ENCODE peak calls at places on chromosomes 16 and 17, in four cellular contexts. J is mesenchymal stem cell, A is H9, V is IMR-90. Y is an unnamed sample.

GRCh38 chr17:69997332-69997731 is 77.7 kb upstream of the KCNJ16 start:
- DNase-seq in V (peak; percentile 73), J (peak; percentile 62), A (no peak), Y (peak; percentile 12)

GRCh38 chr16:46973457-46974324 is at the start of gene DNAJA2:
- DNase-seq in J (peak; percentile 90), A (peak; percentile 88), V (peak; percentile 84), Y (peak; percentile 85)

GRCh38 chr17:73657473-73658116 is 13.3 kb upstream of the SDK2 start:
- DNase-seq in A (peak; percentile 90), V (no peak), J (peak; percentile 8), Y (peak; percentile 34)

GRCh38 chr17:73750975-73751374 is 106.7 kb upstream of the SDK2 start:
- DNase-seq in J (no peak), V (no peak), A (no peak), Y (no peak)

GRCh38 chr17:47720754-47721533 is 12.1 kb upstream of the TBX21 start:
- DNase-seq in A (peak; percentile 74), J (peak; percentile 65), V (no peak), Y (peak; percentile 32)

GRCh38 chr17:45302649-45303173 is 14.1 kb downstream of the MAP3K14 start:
- DNase-seq in A (no peak), V (peak; percentile 76), J (peak; percentile 93), Y (peak; percentile 69)

GRCh38 chr17:68955181-68955841 is at the start of gene ABCA8:
- DNase-seq in J (peak; percentile 18), A (no peak), V (peak; percentile 58), Y (no peak)

GRCh38 chr16:57834936-57835335 is 32.6 kb upstream of the KIFC3 start:
- DNase-seq in A (no peak), V (peak; percentile 34), J (no peak), Y (peak; percentile 84)

GRCh38 chr17:7001562-7001961 is 5.7 kb downstream of the ALOX12 start:
- DNase-seq in J (no peak), V (no peak), A (peak; percentile 76), Y (no peak)

GRCh38 chr16:70646260-70647241 is at the start of gene IL34:
- DNase-seq in J (no peak), A (peak; percentile 26), V (no peak), Y (no peak)

GRCh38 chr17:38541281-38541680 is 64.5 kb downstream of the SRCIN1 start:
- DNase-seq in V (no peak), J (no peak), A (peak; percentile 37), Y (no peak)

GRCh38 chr17:75288784-75289121 is 480 bp downstream of the SLC25A19 start:
- DNase-seq in J (no peak), V (no peak), A (peak; percentile 67), Y (no peak)

GRCh38 chr17:71412803-71413202 is 708.0 kb upstream of the SOX9 start:
- DNase-seq in V (peak; percentile 99), J (peak; percentile 94), A (no peak), Y (peak; percentile 98)

GRCh38 chr17:7704601-7705268 is at the start of gene EFNB3:
- DNase-seq in V (no peak), A (peak; percentile 91), J (peak; percentile 38), Y (peak; percentile 38)

GRCh38 chr16:75653926-75654325 is 6.4 kb downstream of the TERF2IP start:
- DNase-seq in V (peak; percentile 76), J (no peak), A (no peak), Y (no peak)

GRCh38 chr17:42997984-42998938 is at the start of gene RPL27:
- DNase-seq in J (peak; percentile 100), A (peak; percentile 100), V (peak; percentile 100), Y (peak; percentile 100)

GRCh38 chr17:73801455-73802100 is 157.3 kb upstream of the SDK2 start:
- DNase-seq in V (no peak), A (no peak), J (no peak), Y (no peak)

GRCh38 chr16:46743232-46743719 is 4.9 kb downstream of the MYLK3 start:
- DNase-seq in V (peak; percentile 28), A (peak; percentile 40), J (peak; percentile 26), Y (peak; percentile 6)

GRCh38 chr17:39739885-39740356 is 2.2 kb downstream of the GRB7 start:
- DNase-seq in A (peak; percentile 69), J (no peak), V (no peak), Y (peak; percentile 64)

GRCh38 chr17:42928714-42929496 is 28.3 kb downstream of the G6PC1 start:
- DNase-seq in V (peak; percentile 85), A (peak; percentile 75), J (peak; percentile 79), Y (peak; percentile 64)

GRCh38 chr17:41812176-41813038 is at the start of gene FKBP10:
- DNase-seq in A (peak; percentile 94), V (peak; percentile 92), J (peak; percentile 95), Y (peak; percentile 76)

GRCh38 chr16:74868035-74868434 is 93.4 kb upstream of the FA2H start:
- DNase-seq in V (no peak), J (no peak), A (no peak), Y (no peak)

GRCh38 chr17:69762359-69762758 is 312.7 kb upstream of the KCNJ16 start:
- DNase-seq in J (no peak), V (no peak), A (no peak), Y (no peak)

GRCh38 chr16:67459858-67460144 is 21.2 kb downstream of the ATP6V0D1 start:
- DNase-seq in A (no peak), J (no peak), V (no peak), Y (no peak)

GRCh38 chr16:67458121-67458641 is 22.8 kb downstream of the ATP6V0D1 start:
- DNase-seq in J (no peak), A (no peak), V (no peak), Y (no peak)

GRCh38 chr16:67459066-67459857 is 21.7 kb downstream of the ATP6V0D1 start:
- DNase-seq in J (peak; percentile 43), A (no peak), V (no peak), Y (no peak)

GRCh38 chr16:67456383-67457140 is 24.4 kb downstream of the ATP6V0D1 start:
- DNase-seq in V (peak; percentile 36), J (no peak), A (no peak), Y (peak; percentile 31)

GRCh38 chr16:67457611-67458010 is 23.3 kb downstream of the ATP6V0D1 start:
- DNase-seq in J (no peak), A (no peak), V (no peak), Y (no peak)
- H2AFZ ChIP-seq in J (no peak overlapping the region), A (no peak overlapping the region), V (peak overlapping the region; percentile 8), Y (no peak overlapping the region)

GRCh38 chr16:54928421-54929089 is 2.1 kb upstream of the IRX5 start:
- DNase-seq in A (peak; percentile 37), J (peak; percentile 34), V (no peak), Y (peak; percentile 58)
- H3K4me2 ChIP-seq in A (peak overlapping the region; percentile 52), J (peak overlapping the region; percentile 88), V (no peak overlapping the region), Y (peak overlapping the region; percentile 66)

GRCh38 chr17:32541640-32542039 is 54.8 kb downstream of the CDK5R1 start:
- DNase-seq in A (no peak), V (no peak), J (no peak), Y (no peak)

GRCh38 chr17:32551186-32551955 is 64.6 kb downstream of the CDK5R1 start:
- DNase-seq in V (peak; percentile 50), J (peak; percentile 52), A (no peak), Y (peak; percentile 92)

GRCh38 chr17:32549559-32549958 is 62.8 kb downstream of the CDK5R1 start:
- DNase-seq in V (no peak), A (no peak), J (no peak), Y (no peak)

GRCh38 chr17:32546031-32546444 is 59.2 kb downstream of the CDK5R1 start:
- DNase-seq in J (no peak), A (peak; percentile 63), V (no peak), Y (no peak)
- H2AFZ ChIP-seq in J (no peak overlapping the region), A (no peak overlapping the region), V (no peak overlapping the region), Y (no peak overlapping the region)

GRCh38 chr17:14838567-14838966 is 426.6 kb downstream of the PMP22 start:
- DNase-seq in A (no peak), V (peak; percentile 38), J (no peak), Y (peak; percentile 53)

GRCh38 chr17:14843086-14843795 is 421.9 kb downstream of the PMP22 start:
- DNase-seq in A (no peak), V (no peak), J (no peak), Y (no peak)

GRCh38 chr17:14845562-14846335 is 419.4 kb downstream of the PMP22 start:
- DNase-seq in A (no peak), V (peak; percentile 18), J (no peak), Y (peak; percentile 94)

DNA sequence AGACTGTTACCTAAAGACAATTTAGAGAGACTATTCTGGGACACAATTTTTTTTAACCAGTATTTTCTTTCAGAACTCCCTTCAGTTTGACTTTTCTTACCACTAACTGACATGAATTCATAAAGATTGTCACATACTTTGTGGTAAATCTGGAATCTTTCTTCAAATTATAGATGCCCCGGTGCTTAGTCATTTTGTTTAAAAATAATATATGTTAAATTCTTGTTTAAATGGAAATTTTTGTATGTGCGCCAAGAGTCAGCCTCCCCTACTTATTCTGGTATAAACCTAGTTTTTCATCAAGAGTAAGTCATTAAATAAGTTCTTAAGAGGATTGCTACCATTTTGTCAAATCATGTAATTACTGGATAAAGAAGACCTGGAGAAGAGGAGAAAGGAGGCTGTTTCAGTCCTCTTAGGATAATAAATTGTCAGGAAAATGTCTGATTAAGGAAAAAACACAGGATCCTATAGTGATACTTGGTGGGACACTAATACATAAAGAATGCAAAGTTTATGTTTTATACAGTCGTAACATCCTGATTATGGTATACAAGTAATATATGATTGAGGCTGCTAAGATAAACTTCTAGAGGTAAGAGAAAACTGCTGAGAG is 424.4 kb downstream of the PMP22 start:
- DNase-seq in V (peak; percentile 84), J (peak; percentile 47), A (no peak), Y (no peak)
- H3K4me2 ChIP-seq in V (peak overlapping the region; percentile 81), J (no peak overlapping the region), A (no peak overlapping the region), Y (peak overlapping the region; percentile 26)

GRCh38 chr17:1753767-1754429 is 8.0 kb upstream of the SERPINF1 start:
- DNase-seq in J (no peak), V (no peak), A (no peak), Y (no peak)

GRCh38 chr17:1752425-1752941 is 9.4 kb upstream of the SERPINF1 start:
- DNase-seq in V (no peak), J (no peak), A (peak; percentile 76), Y (peak; percentile 78)

GRCh38 chr17:1755993-1756306 is 5.9 kb upstream of the SERPINF1 start:
- DNase-seq in J (no peak), V (no peak), A (no peak), Y (no peak)

GRCh38 chr17:1754430-1755112 is 7.3 kb upstream of the SERPINF1 start:
- DNase-seq in V (no peak), A (no peak), J (no peak), Y (no peak)

GRCh38 chr17:1755252-1755992 is 6.4 kb upstream of the SERPINF1 start:
- DNase-seq in J (no peak), V (no peak), A (no peak), Y (no peak)
- H2AFZ ChIP-seq in J (no peak overlapping the region), V (peak overlapping the region; percentile 18), A (no peak overlapping the region), Y (no peak overlapping the region)

GRCh38 chr17:62805234-62805633 is 2.9 kb downstream of the MARCHF10 start:
- DNase-seq in J (no peak), A (no peak), V (peak; percentile 47), Y (no peak)
- H3K4me2 ChIP-seq in J (no peak overlapping the region), A (no peak overlapping the region), V (no peak overlapping the region), Y (no peak overlapping the region)